ENCODE peak calls at places on chromosomes 4 and X, in four cellular contexts. W is K562, B is HepG2, Y is GM12878. X is an unnamed sample.

GRCh38 chr4:15202481-15202880 is 200.2 kb downstream of the CPEB2 start:
- DNase-seq in Y (no peak), B (no peak), W (no peak), X (no peak)

GRCh38 chrX:41302293-41302868 is 31.6 kb upstream of the DDX3X start:
- DNase-seq in W (no peak), Y (no peak), B (no peak), X (no peak)

GRCh38 chrX:104565791-104566687 is at the start of gene IL1RAPL2:
- DNase-seq in Y (no peak), B (peak; percentile 8), W (peak; percentile 29), X (peak; percentile 49)

GRCh38 chrX:20066968-20067708 is 49.6 kb downstream of the MAP7D2 start:
- DNase-seq in W (peak; percentile 14), Y (no peak), B (peak; percentile 35), X (peak; percentile 57)

GRCh38 chr4:124710253-124710849 is 2.2 kb downstream of the ANKRD50 start:
- DNase-seq in B (no peak), W (no peak), Y (no peak), X (no peak)

GRCh38 chrX:65750674-65751469 is 83.4 kb downstream of the MSN start:
- DNase-seq in W (no peak), Y (peak; percentile 65), B (no peak), X (no peak)

GRCh38 chrX:130144509-130144908 is 21.1 kb downstream of the AIFM1 start:
- DNase-seq in Y (no peak), W (no peak), B (no peak), X (no peak)

GRCh38 chrX:47059142-47059874 is 18.9 kb upstream of the RGN start:
- DNase-seq in W (no peak), B (no peak), Y (no peak), X (no peak)

GRCh38 chr4:121991968-121992367 is 40.1 kb upstream of the TRPC3 start:
- DNase-seq in B (no peak), W (no peak), Y (no peak), X (no peak)

GRCh38 chrX:8042304-8042703 is 115.1 kb upstream of the PNPLA4 start:
- DNase-seq in B (peak; percentile 6), Y (no peak), W (no peak), X (peak; percentile 3)

GRCh38 chrX:350534-351321 is 32.1 kb upstream of the GTPBP6 start:
- DNase-seq in B (no peak), W (no peak), Y (no peak), X (no peak)

GRCh38 chr4:99790796-99791617 is 25.6 kb upstream of the DAPP1 start:
- DNase-seq in B (no peak), Y (no peak), W (no peak), X (no peak)

GRCh38 chr4:79042079-79042674 is 102.9 kb upstream of the PAQR3 start:
- DNase-seq in W (peak; percentile 24), Y (no peak), B (peak; percentile 3), X (peak; percentile 46)

GRCh38 chr4:85603437-85604336 is 128.7 kb downstream of the ARHGAP24 start:
- DNase-seq in Y (no peak), W (no peak), B (no peak), X (peak; percentile 43)

GRCh38 chr4:184424993-184425758 is 49.2 kb downstream of the IRF2 start:
- DNase-seq in W (no peak), B (no peak), Y (no peak), X (no peak)

GRCh38 chrX:153688071-153688470 is 345 bp downstream of the SLC6A8 start:
- DNase-seq in B (no peak), Y (no peak), W (peak; percentile 33), X (no peak)

GRCh38 chr4:14225683-14226207 is 598.2 kb upstream of the BOD1L1 start:
- DNase-seq in Y (no peak), W (no peak), B (no peak), X (no peak)

GRCh38 chr4:113657834-113658233 is 103.7 kb downstream of the CAMK2D start:
- DNase-seq in W (no peak), B (no peak), Y (no peak), X (no peak)

GRCh38 chrX:114841051-114841450 is 176.4 kb downstream of the IL13RA2 start:
- DNase-seq in B (no peak), Y (no peak), W (no peak), X (no peak)

GRCh38 chr4:37847311-37847710 is 20.8 kb downstream of the PGM2 start:
- DNase-seq in W (no peak), Y (no peak), B (no peak), X (no peak)

GRCh38 chrX:56995271-56995994 is at the start of gene SPIN3:
- DNase-seq in W (peak; percentile 67), B (peak; percentile 87), Y (peak; percentile 56), X (peak; percentile 80)

GRCh38 chr4:153295131-153295755 is 49.2 kb upstream of the MND1 start:
- DNase-seq in Y (no peak), W (peak; percentile 39), B (no peak), X (no peak)

GRCh38 chrX:93932471-93933220 is 258.6 kb downstream of the FAM133A start:
- DNase-seq in Y (no peak), B (no peak), W (no peak), X (no peak)

GRCh38 chr4:37635155-37635554 is 51.0 kb downstream of the RELL1 start:
- DNase-seq in Y (no peak), B (no peak), W (no peak), X (no peak)

GRCh38 chr4:83489711-83490326 is 4.9 kb upstream of the ABRAXAS1 start:
- DNase-seq in W (peak; percentile 17), Y (no peak), B (no peak), X (no peak)

GRCh38 chr4:22999419-22999818 is 306.7 kb downstream of the GBA3 start:
- DNase-seq in B (peak; percentile 3), W (no peak), Y (no peak), X (no peak)

GRCh38 chrX:103376118-103376978 is at the start of gene BEX3:
- DNase-seq in B (peak; percentile 24), Y (no peak), W (no peak), X (peak; percentile 85)

GRCh38 chr4:98639523-98639922 is 18.9 kb downstream of the TSPAN5 start:
- DNase-seq in B (no peak), W (no peak), Y (peak; percentile 20), X (no peak)

GRCh38 chrX:45449982-45450381 is 249.3 kb upstream of the DIPK2B start:
- DNase-seq in Y (no peak), B (no peak), W (no peak), X (no peak)

GRCh38 chr4:80010316-80010715 is 62.7 kb downstream of the ANTXR2 start:
- DNase-seq in B (no peak), W (no peak), Y (no peak), X (no peak)

DNA sequence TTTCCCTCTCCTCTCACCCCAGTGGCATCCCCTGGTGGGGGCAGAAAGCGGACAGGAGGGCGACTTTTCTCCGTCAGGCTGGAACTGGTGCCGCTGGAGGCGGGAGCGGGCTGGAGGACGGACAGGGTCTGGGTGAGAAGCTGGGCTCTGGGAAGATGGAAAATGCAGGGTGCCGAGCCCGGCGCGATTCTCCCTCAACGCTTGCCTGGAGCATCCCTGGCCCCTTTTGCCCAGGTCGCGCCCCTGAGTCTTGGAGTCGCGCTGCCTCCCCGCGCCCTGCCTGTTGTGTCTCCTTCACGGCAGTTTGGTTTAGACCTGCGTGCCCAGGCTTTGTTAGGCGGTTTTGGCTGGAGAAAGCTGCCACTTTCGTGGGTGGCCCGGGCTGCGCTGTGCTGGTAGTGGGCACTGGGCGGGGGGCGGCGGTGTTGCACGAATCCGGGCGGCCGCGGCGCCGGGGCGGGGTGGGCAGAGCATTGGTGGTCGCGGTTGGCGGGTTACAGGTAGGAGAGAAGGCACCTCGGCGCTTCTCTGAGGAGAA is 2.0 kb downstream of the ADGRL3 start:
- DNase-seq in Y (no peak), W (no peak), B (no peak), X (peak; percentile 60)
- TF ChIP-seq SIN3A in Y (no peak), W (no peak), B (no peak), X (no peak)

DNA sequence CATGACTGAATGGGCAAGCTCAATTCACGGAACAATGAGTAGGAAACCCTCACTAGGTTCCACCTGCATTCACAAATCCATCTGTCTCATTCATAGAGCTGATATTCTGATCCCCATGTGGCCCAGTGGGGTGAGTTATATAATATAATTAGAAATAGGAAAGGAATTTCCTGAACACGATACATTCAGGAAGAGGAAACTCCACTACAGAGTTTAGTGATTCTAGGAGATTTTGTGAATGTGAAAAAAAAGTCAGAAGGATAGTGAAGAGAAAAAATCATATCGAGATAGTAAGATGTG is 471.2 kb downstream of the GASK1B start:
- DNase-seq in B (no peak), W (no peak), Y (no peak), X (no peak)
- TF ChIP-seq FOXM1 in B (no peak), W (no peak), Y (no peak), X (no peak)

DNA sequence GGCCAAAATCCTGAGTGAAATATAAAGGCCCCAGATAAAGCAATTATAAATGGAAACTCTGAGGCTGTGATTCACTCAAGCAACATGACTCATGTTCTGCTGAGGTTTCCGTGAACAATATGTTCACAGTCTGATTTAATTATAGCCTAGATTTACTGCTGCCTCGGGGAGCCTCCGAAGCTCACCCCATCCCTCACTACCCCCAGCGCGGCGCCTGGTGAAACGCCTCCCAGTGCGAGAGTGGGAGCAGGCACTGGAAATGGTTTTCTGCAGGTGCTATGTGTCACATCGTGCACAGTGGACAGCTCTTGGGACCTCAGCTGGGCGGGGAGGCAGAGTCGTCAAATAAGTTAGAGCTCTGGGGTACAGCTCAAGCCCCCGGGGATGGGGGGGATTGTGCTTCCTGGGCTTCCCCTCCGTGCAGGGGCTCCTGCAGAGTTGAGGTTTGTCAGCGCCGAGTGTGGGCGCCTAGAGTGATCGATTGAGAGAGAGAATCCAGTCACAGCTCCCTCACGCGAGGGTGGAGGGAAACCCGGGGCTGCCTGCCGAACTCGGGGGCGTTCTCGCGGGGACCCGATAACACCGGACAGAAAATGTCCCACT is 110.6 kb downstream of the PHKA2 start:
- DNase-seq in Y (no peak), B (no peak), W (no peak), X (peak; percentile 76)
- TF ChIP-seq SIN3A in Y (no peak), B (no peak), W (no peak), X (no peak)

DNA sequence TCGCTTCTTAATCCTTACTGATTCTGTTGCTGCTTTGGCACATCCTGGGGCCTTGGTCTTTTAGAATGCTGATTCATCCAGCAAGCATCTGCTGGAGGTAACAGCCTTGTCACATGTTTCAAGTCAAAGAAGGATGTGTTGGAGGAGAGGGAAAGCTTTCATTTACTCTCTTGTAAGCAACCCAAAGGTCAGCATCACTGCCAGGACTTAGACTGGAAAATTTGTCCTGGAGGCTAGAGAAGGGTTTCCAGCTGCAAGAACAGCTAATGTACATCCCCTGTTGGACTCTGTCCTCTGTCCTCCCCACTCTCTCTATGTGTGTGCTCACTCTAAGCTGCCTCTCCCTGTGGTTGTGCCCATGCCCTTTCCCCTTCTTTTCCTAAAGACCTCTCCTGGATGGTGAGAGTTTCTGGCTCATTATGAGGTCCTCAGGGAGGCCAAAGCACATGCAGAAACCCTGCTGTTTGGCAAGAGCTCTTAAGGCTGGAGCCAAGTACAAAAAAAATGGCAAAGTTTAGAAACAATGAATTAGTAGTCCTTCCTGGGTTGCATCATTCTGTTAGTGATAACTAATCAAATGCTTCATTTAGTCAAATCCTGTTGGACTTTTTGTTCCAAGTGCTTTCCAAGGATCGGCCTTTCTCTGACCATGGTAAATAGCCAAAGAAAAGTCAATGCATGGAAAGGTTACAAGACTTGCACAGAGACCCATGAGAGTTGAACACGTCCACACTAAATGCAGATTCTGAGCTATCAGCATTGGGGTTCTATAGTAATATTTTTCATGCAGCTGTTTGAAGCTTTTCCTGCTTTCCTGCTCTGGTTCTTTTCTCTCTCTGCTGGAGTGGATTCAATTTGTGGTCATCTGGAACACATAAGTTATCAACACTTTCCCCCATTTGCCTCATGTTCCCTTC is 13.5 kb upstream of the SRPX start:
- DNase-seq in W (no peak), Y (no peak), B (no peak), X (no peak)
- TF ChIP-seq FOXM1 in W (no peak), Y (no peak), B (no peak), X (no peak)